ENCODE peak calls at places on chromosomes 7 and 10, in four cellular contexts. One of them, this sample, is unnamed.

GRCh38 chr10:77687621-77688020 is 50.0 kb upstream of the KCNMA1 start:
- DNase-seq in right lobe of liver: no peak
- DNase-seq in tibial artery: no peak
- DNase-seq in uterus: no peak
- DNase-seq in this sample: no peak

GRCh38 chr10:96955733-96956132 is 123.6 kb downstream of the LCOR start:
- DNase-seq in right lobe of liver: no peak
- DNase-seq in tibial artery: no peak
- DNase-seq in uterus: no peak
- DNase-seq in this sample: no peak

GRCh38 chr10:6409982-6410694 is 169.9 kb downstream of the PRKCQ start:
- DNase-seq in right lobe of liver: no peak
- DNase-seq in tibial artery: no peak
- DNase-seq in uterus: peak; percentile 31
- DNase-seq in this sample: no peak

GRCh38 chr10:52359466-52359865 is 45.4 kb downstream of the DKK1 start:
- DNase-seq in right lobe of liver: no peak
- DNase-seq in tibial artery: no peak
- DNase-seq in uterus: no peak
- DNase-seq in this sample: no peak

GRCh38 chr7:495326-495725 is 24.3 kb downstream of the PDGFA start:
- DNase-seq in right lobe of liver: no peak
- DNase-seq in tibial artery: peak; percentile 13
- DNase-seq in uterus: no peak
- DNase-seq in this sample: no peak

GRCh38 chr7:51275532-51275931 is 41.1 kb downstream of the COBL start:
- DNase-seq in right lobe of liver: no peak
- DNase-seq in tibial artery: no peak
- DNase-seq in uterus: no peak
- DNase-seq in this sample: no peak

GRCh38 chr10:17685227-17685840 is 41.4 kb downstream of the STAM start:
- DNase-seq in right lobe of liver: no peak
- DNase-seq in tibial artery: no peak
- DNase-seq in uterus: no peak
- DNase-seq in this sample: no peak

GRCh38 chr10:91879514-91880170 is 29.6 kb downstream of the FGFBP3 start:
- DNase-seq in right lobe of liver: no peak
- DNase-seq in tibial artery: no peak
- DNase-seq in uterus: no peak
- DNase-seq in this sample: no peak

GRCh38 chr10:7917736-7918135 is 99.4 kb downstream of the TAF3 start:
- DNase-seq in right lobe of liver: no peak
- DNase-seq in tibial artery: no peak
- DNase-seq in uterus: no peak
- DNase-seq in this sample: no peak
- H3K27ac ChIP-seq in right lobe of liver: no peak overlapping the region
- H3K27ac ChIP-seq in tibial artery: no peak overlapping the region
- H3K27ac ChIP-seq in uterus: no peak overlapping the region
- H3K27ac ChIP-seq in this sample: no peak overlapping the region

GRCh38 chr7:120858299-120858636 is 324 bp upstream of the TSPAN12 start:
- DNase-seq in right lobe of liver: no peak
- DNase-seq in tibial artery: no peak
- DNase-seq in uterus: no peak
- DNase-seq in this sample: no peak

GRCh38 chr7:120860151-120860550 is 2.2 kb upstream of the TSPAN12 start:
- DNase-seq in right lobe of liver: no peak
- DNase-seq in tibial artery: no peak
- DNase-seq in uterus: no peak
- DNase-seq in this sample: no peak

GRCh38 chr7:120856621-120857352 is 1.2 kb downstream of the TSPAN12 start:
- DNase-seq in right lobe of liver: peak; percentile 58
- DNase-seq in tibial artery: peak; percentile 25
- DNase-seq in uterus: peak; percentile 23
- DNase-seq in this sample: no peak

GRCh38 chr7:120856198-120856597 is 1.7 kb downstream of the TSPAN12 start:
- DNase-seq in right lobe of liver: no peak
- DNase-seq in tibial artery: no peak
- DNase-seq in uterus: no peak
- DNase-seq in this sample: no peak

DNA sequence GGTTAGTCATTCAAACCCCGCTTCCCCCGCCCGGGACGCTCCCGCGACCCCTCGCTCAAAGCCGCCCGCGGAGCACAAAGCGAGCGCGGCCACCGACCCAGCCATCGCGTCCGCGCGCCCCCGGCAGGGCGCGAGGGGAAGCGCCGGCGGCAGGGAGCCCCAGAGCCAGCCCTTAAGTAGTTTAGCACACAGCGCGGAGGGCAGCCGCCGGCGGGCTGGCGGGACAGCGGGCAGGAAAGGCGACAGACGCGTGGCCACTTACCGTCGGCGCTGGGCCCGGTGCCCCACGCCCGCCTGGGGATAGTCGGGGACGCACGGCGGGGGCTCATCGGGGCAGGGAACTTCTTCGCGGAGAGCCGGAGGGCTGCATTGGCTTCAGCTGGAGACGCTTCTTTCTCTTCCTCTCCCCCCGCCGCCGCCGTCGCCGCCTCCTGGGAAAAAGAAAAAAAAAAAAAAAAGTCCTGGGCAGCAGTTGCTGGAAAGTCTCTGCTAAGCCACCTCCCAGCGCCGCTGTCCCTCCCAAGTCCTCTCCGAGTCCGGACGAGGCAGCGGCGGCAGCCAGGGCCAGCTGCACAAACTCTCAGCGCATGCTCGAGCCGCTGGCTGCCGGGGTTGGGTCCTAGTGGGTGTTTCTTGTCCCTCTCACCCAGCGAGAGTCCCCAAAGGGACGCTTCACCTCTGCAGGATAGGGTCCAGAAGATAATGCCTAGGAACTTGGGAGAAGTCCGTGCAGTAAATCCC is at the start of gene TSPAN12:
- DNase-seq in right lobe of liver: peak; percentile 92
- DNase-seq in tibial artery: peak; percentile 84
- DNase-seq in uterus: peak; percentile 69
- DNase-seq in this sample: no peak
- H3K27ac ChIP-seq in right lobe of liver: peak within 1 kb of the TSS; percentile 91
- H3K27ac ChIP-seq in tibial artery: peak within 1 kb of the TSS; percentile 89
- H3K27ac ChIP-seq in uterus: peak within 1 kb of the TSS; percentile 85
- H3K27ac ChIP-seq in this sample: no peak within 1 kb of the TSS

GRCh38 chr10:67883710-67884312 is 645 bp upstream of the SIRT1 start:
- DNase-seq in right lobe of liver: no peak
- DNase-seq in tibial artery: no peak
- DNase-seq in uterus: peak; percentile 26
- DNase-seq in this sample: no peak
- H3K27ac ChIP-seq in right lobe of liver: peak overlapping the region; percentile 89
- H3K27ac ChIP-seq in tibial artery: peak overlapping the region; percentile 90
- H3K27ac ChIP-seq in uterus: peak overlapping the region; percentile 90
- H3K27ac ChIP-seq in this sample: peak overlapping the region; percentile 75

GRCh38 chr10:75430000-75430763 is 1.2 kb upstream of the LRMDA start:
- DNase-seq in right lobe of liver: peak; percentile 58
- DNase-seq in tibial artery: peak; percentile 61
- DNase-seq in uterus: no peak
- DNase-seq in this sample: peak; percentile 8

GRCh38 chr10:75433216-75433615 is 1.8 kb downstream of the LRMDA start:
- DNase-seq in right lobe of liver: no peak
- DNase-seq in tibial artery: no peak
- DNase-seq in uterus: no peak
- DNase-seq in this sample: no peak

GRCh38 chr10:75432176-75432575 is 752 bp downstream of the LRMDA start:
- DNase-seq in right lobe of liver: peak; percentile 61
- DNase-seq in tibial artery: no peak
- DNase-seq in uterus: peak; percentile 26
- DNase-seq in this sample: no peak

GRCh38 chr10:75432763-75433162 is 1.3 kb downstream of the LRMDA start:
- DNase-seq in right lobe of liver: no peak
- DNase-seq in tibial artery: no peak
- DNase-seq in uterus: no peak
- DNase-seq in this sample: no peak

DNA sequence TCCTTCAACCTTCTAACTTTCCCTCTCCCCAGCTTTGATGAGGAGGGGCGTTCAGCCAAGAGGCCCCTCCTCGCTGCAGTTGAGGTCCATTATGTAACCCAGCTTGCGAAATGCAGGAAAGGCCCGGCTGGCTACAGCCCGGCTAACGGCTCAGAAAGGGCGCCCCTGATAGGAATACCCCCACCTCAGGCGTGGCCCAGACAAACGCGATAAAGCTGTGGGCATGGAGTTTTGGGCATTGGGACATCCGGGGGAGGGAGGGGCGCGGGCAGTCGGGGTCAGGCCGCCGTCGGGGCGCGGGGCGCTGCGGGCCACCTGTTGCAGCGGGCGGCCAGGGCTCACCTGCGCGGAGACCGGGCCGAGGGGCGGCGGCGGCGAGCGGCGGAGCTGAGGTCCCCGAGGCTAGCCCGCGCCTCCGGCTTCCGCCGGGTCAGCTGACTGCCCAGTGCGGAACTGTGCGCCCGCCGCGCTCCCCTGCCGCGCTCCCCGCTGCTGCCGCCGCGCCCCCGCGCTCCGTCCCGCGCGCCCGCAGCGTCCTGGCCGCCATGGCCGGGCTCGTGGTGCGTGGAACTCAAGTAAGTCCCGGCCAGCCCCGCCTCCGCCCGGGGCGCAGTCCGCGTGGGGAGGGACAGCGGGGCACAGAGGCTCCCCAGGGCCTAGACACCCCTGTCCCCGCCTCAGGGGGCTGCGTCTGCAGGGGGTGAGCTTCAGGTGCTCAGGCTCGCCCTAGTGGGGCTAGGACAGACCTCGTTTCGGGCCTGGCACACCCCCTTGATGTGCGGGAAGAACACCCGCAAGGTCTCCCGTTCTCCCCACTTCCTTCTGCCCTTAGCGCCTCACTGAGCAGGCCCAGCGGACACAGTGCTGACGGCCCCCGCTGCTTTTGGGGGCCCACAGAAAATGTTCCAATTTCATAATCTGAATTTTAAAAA is at the start of gene LRMDA:
- DNase-seq in right lobe of liver: peak; percentile 77
- DNase-seq in tibial artery: peak; percentile 54
- DNase-seq in uterus: peak; percentile 68
- DNase-seq in this sample: no peak
- H3K27ac ChIP-seq in right lobe of liver: peak within 1 kb of the TSS; percentile 88
- H3K27ac ChIP-seq in tibial artery: peak within 1 kb of the TSS; percentile 58
- H3K27ac ChIP-seq in uterus: peak within 1 kb of the TSS; percentile 71
- H3K27ac ChIP-seq in this sample: no peak within 1 kb of the TSS

GRCh38 chr10:53904506-53905241 is 896.4 kb downstream of the PCDH15 start:
- DNase-seq in right lobe of liver: no peak
- DNase-seq in tibial artery: no peak
- DNase-seq in uterus: no peak
- DNase-seq in this sample: no peak
- H3K27ac ChIP-seq in right lobe of liver: no peak overlapping the region
- H3K27ac ChIP-seq in tibial artery: no peak overlapping the region
- H3K27ac ChIP-seq in uterus: no peak overlapping the region
- H3K27ac ChIP-seq in this sample: no peak overlapping the region

GRCh38 chr10:131981429-131982184 is at the start of gene BNIP3:
- DNase-seq in right lobe of liver: peak; percentile 98
- DNase-seq in tibial artery: peak; percentile 93
- DNase-seq in uterus: peak; percentile 96
- DNase-seq in this sample: peak; percentile 95
- H3K27ac ChIP-seq in right lobe of liver: peak within 1 kb of the TSS; percentile 78
- H3K27ac ChIP-seq in tibial artery: peak within 1 kb of the TSS; percentile 82
- H3K27ac ChIP-seq in uterus: peak within 1 kb of the TSS; percentile 69
- H3K27ac ChIP-seq in this sample: no peak within 1 kb of the TSS

GRCh38 chr10:69089638-69090599 is 2.0 kb downstream of the SRGN start:
- DNase-seq in right lobe of liver: no peak
- DNase-seq in tibial artery: peak; percentile 46
- DNase-seq in uterus: no peak
- DNase-seq in this sample: no peak

GRCh38 chr10:69090687-69091450 is 3.0 kb downstream of the SRGN start:
- DNase-seq in right lobe of liver: no peak
- DNase-seq in tibial artery: no peak
- DNase-seq in uterus: no peak
- DNase-seq in this sample: no peak

GRCh38 chr10:69093933-69094332 is 6.0 kb downstream of the SRGN start:
- DNase-seq in right lobe of liver: no peak
- DNase-seq in tibial artery: no peak
- DNase-seq in uterus: no peak
- DNase-seq in this sample: no peak

GRCh38 chr10:69096045-69096444 is 8.1 kb downstream of the SRGN start:
- DNase-seq in right lobe of liver: no peak
- DNase-seq in tibial artery: no peak
- DNase-seq in uterus: no peak
- DNase-seq in this sample: no peak

GRCh38 chr10:69092959-69093850 is 5.3 kb downstream of the SRGN start:
- DNase-seq in right lobe of liver: peak; percentile 70
- DNase-seq in tibial artery: peak; percentile 86
- DNase-seq in uterus: peak; percentile 61
- DNase-seq in this sample: peak; percentile 85
- H3K27ac ChIP-seq in right lobe of liver: no peak overlapping the region
- H3K27ac ChIP-seq in tibial artery: peak overlapping the region; percentile 43
- H3K27ac ChIP-seq in uterus: no peak overlapping the region
- H3K27ac ChIP-seq in this sample: no peak overlapping the region

DNA sequence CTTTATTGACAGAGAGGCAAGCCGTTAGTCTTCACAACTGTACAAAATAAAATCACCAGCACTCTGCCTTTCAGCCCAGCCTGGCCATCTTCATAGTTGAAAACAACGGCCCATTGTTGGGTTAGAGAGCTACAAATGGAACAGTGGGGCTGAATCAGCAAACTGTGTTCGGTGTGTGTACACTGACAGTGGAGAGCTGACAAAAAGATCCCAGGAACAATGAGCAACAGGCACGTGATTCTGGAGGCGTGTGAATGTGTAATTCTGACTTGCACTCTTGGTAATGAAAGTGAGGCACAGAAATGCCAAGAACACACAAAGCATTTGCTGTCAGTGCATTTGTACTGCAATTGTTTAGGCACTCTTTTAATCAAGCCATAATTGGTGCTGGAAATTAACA is 303.7 kb downstream of the WDR11 start:
- DNase-seq in right lobe of liver: no peak
- DNase-seq in tibial artery: no peak
- DNase-seq in uterus: no peak
- DNase-seq in this sample: no peak
- H3K27ac ChIP-seq in right lobe of liver: no peak overlapping the region
- H3K27ac ChIP-seq in tibial artery: no peak overlapping the region
- H3K27ac ChIP-seq in uterus: peak overlapping the region; percentile 1
- H3K27ac ChIP-seq in this sample: no peak overlapping the region

GRCh38 chr7:55022618-55022985 is 3.8 kb downstream of the EGFR start:
- DNase-seq in right lobe of liver: no peak
- DNase-seq in tibial artery: no peak
- DNase-seq in uterus: no peak
- DNase-seq in this sample: no peak
- H3K27ac ChIP-seq in right lobe of liver: peak overlapping the region; percentile 99
- H3K27ac ChIP-seq in tibial artery: peak overlapping the region; percentile 93
- H3K27ac ChIP-seq in uterus: peak overlapping the region; percentile 95
- H3K27ac ChIP-seq in this sample: no peak overlapping the region

DNA sequence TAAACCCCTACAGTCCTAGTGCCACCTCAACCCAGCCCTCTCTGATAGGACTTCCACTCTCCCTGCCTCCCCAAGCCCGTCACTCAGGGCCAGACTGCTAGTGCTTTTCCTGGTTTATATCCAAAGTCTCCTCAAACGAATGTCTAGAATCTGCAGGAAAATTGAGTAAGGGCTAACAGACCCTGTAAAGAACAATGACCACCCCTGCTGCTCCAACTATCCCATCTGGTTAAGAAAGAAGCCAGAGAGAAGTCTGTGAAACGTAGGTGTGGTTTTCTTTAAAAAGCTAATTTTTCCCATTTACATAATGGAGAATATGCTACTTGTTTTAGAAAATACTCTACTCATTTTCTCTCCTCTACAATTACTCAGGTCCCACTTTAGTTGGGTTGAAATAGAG is 72.5 kb downstream of the FAM13C start:
- DNase-seq in right lobe of liver: no peak
- DNase-seq in tibial artery: no peak
- DNase-seq in uterus: no peak
- DNase-seq in this sample: no peak
- H3K27ac ChIP-seq in right lobe of liver: no peak overlapping the region
- H3K27ac ChIP-seq in tibial artery: no peak overlapping the region
- H3K27ac ChIP-seq in uterus: no peak overlapping the region
- H3K27ac ChIP-seq in this sample: no peak overlapping the region